ENCODE peak calls at places on chromosomes 13 and 19, in ten cellular contexts. One of them, this sample, is unnamed.

GRCh38 chr13:26977541-26977940 is 194.1 kb downstream of the USP12 start:
- DNase-seq in breast epithelium: no peak
- DNase-seq in bronchial epithelial cell: no peak
- DNase-seq in adrenal gland: no peak
- DNase-seq in cardiac muscle cell: no peak
- DNase-seq in H9: no peak
- DNase-seq in astrocyte of the spinal cord: no peak
- DNase-seq in fibroblast of mammary gland: no peak
- DNase-seq in endothelial cell: no peak
- DNase-seq in CD8-positive, alpha-beta T cell: no peak
- DNase-seq in this sample: no peak

GRCh38 chr13:29716493-29716892 is 121.0 kb upstream of the SLC7A1 start:
- DNase-seq in CD8-positive, alpha-beta T cell: no peak
- DNase-seq in astrocyte of the spinal cord: no peak
- DNase-seq in endothelial cell: no peak
- DNase-seq in fibroblast of mammary gland: no peak
- DNase-seq in breast epithelium: no peak
- DNase-seq in adrenal gland: no peak
- DNase-seq in bronchial epithelial cell: no peak
- DNase-seq in cardiac muscle cell: no peak
- DNase-seq in H9: no peak
- DNase-seq in this sample: no peak

GRCh38 chr19:49592486-49593232 is 1.7 kb downstream of the PRR12 start:
- DNase-seq in breast epithelium: no peak
- DNase-seq in bronchial epithelial cell: peak
- DNase-seq in adrenal gland: peak
- DNase-seq in endothelial cell: no peak
- DNase-seq in cardiac muscle cell: peak
- DNase-seq in CD8-positive, alpha-beta T cell: no peak
- DNase-seq in astrocyte of the spinal cord: no peak
- DNase-seq in H9: peak
- DNase-seq in fibroblast of mammary gland: peak
- DNase-seq in this sample: no peak

GRCh38 chr13:48230541-48230940 is 2.5 kb upstream of the ITM2B start:
- DNase-seq in adrenal gland: no peak
- DNase-seq in CD8-positive, alpha-beta T cell: no peak
- DNase-seq in astrocyte of the spinal cord: no peak
- DNase-seq in endothelial cell: no peak
- DNase-seq in fibroblast of mammary gland: no peak
- DNase-seq in cardiac muscle cell: no peak
- DNase-seq in H9: no peak
- DNase-seq in breast epithelium: no peak
- DNase-seq in bronchial epithelial cell: no peak
- DNase-seq in this sample: no peak

GRCh38 chr19:2751438-2751830 is 11.6 kb upstream of the SLC39A3 start:
- DNase-seq in cardiac muscle cell: no peak
- DNase-seq in adrenal gland: no peak
- DNase-seq in astrocyte of the spinal cord: no peak
- DNase-seq in bronchial epithelial cell: no peak
- DNase-seq in endothelial cell: no peak
- DNase-seq in H9: no peak
- DNase-seq in fibroblast of mammary gland: no peak
- DNase-seq in breast epithelium: no peak
- DNase-seq in CD8-positive, alpha-beta T cell: no peak
- DNase-seq in this sample: no peak

GRCh38 chr13:48493076-48493765 is 39.7 kb downstream of the RCBTB2 start:
- DNase-seq in breast epithelium: no peak
- DNase-seq in endothelial cell: no peak
- DNase-seq in cardiac muscle cell: no peak
- DNase-seq in adrenal gland: no peak
- DNase-seq in CD8-positive, alpha-beta T cell: no peak
- DNase-seq in astrocyte of the spinal cord: no peak
- DNase-seq in bronchial epithelial cell: peak
- DNase-seq in H9: no peak
- DNase-seq in fibroblast of mammary gland: no peak
- DNase-seq in this sample: no peak

GRCh38 chr13:92513672-92514071 is 712.9 kb upstream of the GPC6 start:
- DNase-seq in breast epithelium: no peak
- DNase-seq in cardiac muscle cell: no peak
- DNase-seq in endothelial cell: no peak
- DNase-seq in bronchial epithelial cell: peak
- DNase-seq in astrocyte of the spinal cord: peak
- DNase-seq in adrenal gland: no peak
- DNase-seq in fibroblast of mammary gland: no peak
- DNase-seq in H9: no peak
- DNase-seq in CD8-positive, alpha-beta T cell: no peak
- DNase-seq in this sample: no peak

GRCh38 chr13:32117696-32118095 is 86.1 kb downstream of the FRY start:
- DNase-seq in adrenal gland: peak
- DNase-seq in endothelial cell: no peak
- DNase-seq in H9: no peak
- DNase-seq in cardiac muscle cell: no peak
- DNase-seq in bronchial epithelial cell: no peak
- DNase-seq in breast epithelium: no peak
- DNase-seq in astrocyte of the spinal cord: no peak
- DNase-seq in fibroblast of mammary gland: no peak
- DNase-seq in CD8-positive, alpha-beta T cell: no peak
- DNase-seq in this sample: no peak

GRCh38 chr19:40465025-40465780 is at the start of gene BLVRB:
- DNase-seq in endothelial cell: no peak
- DNase-seq in astrocyte of the spinal cord: peak
- DNase-seq in H9: no peak
- DNase-seq in cardiac muscle cell: no peak
- DNase-seq in bronchial epithelial cell: peak
- DNase-seq in CD8-positive, alpha-beta T cell: peak
- DNase-seq in fibroblast of mammary gland: peak
- DNase-seq in breast epithelium: no peak
- DNase-seq in adrenal gland: no peak
- DNase-seq in this sample: peak

GRCh38 chr13:41398494-41399190 is 58.7 kb upstream of the RGCC start:
- DNase-seq in adrenal gland: no peak
- DNase-seq in H9: no peak
- DNase-seq in breast epithelium: no peak
- DNase-seq in fibroblast of mammary gland: no peak
- DNase-seq in CD8-positive, alpha-beta T cell: no peak
- DNase-seq in astrocyte of the spinal cord: no peak
- DNase-seq in cardiac muscle cell: no peak
- DNase-seq in bronchial epithelial cell: no peak
- DNase-seq in endothelial cell: no peak
- DNase-seq in this sample: no peak

GRCh38 chr19:38206928-38207327 is 17.1 kb downstream of the DPF1 start:
- DNase-seq in cardiac muscle cell: no peak
- DNase-seq in adrenal gland: no peak
- DNase-seq in breast epithelium: no peak
- DNase-seq in fibroblast of mammary gland: no peak
- DNase-seq in endothelial cell: no peak
- DNase-seq in H9: no peak
- DNase-seq in astrocyte of the spinal cord: no peak
- DNase-seq in CD8-positive, alpha-beta T cell: no peak
- DNase-seq in bronchial epithelial cell: no peak
- DNase-seq in this sample: no peak

GRCh38 chr19:1482361-1483066 is 3.5 kb upstream of the C19orf25 start:
- DNase-seq in CD8-positive, alpha-beta T cell: no peak
- DNase-seq in astrocyte of the spinal cord: no peak
- DNase-seq in endothelial cell: no peak
- DNase-seq in H9: no peak
- DNase-seq in bronchial epithelial cell: no peak
- DNase-seq in cardiac muscle cell: no peak
- DNase-seq in fibroblast of mammary gland: no peak
- DNase-seq in adrenal gland: no peak
- DNase-seq in breast epithelium: no peak
- DNase-seq in this sample: no peak

GRCh38 chr13:97881556-97881955 is 71.9 kb upstream of the IPO5 start:
- DNase-seq in astrocyte of the spinal cord: no peak
- DNase-seq in CD8-positive, alpha-beta T cell: no peak
- DNase-seq in cardiac muscle cell: no peak
- DNase-seq in breast epithelium: no peak
- DNase-seq in endothelial cell: no peak
- DNase-seq in fibroblast of mammary gland: no peak
- DNase-seq in adrenal gland: no peak
- DNase-seq in H9: no peak
- DNase-seq in bronchial epithelial cell: no peak
- DNase-seq in this sample: no peak

GRCh38 chr13:97878421-97879375 is 74.8 kb upstream of the IPO5 start:
- DNase-seq in H9: no peak
- DNase-seq in CD8-positive, alpha-beta T cell: no peak
- DNase-seq in astrocyte of the spinal cord: peak
- DNase-seq in cardiac muscle cell: no peak
- DNase-seq in fibroblast of mammary gland: no peak
- DNase-seq in endothelial cell: no peak
- DNase-seq in breast epithelium: no peak
- DNase-seq in bronchial epithelial cell: peak
- DNase-seq in adrenal gland: no peak
- DNase-seq in this sample: no peak

GRCh38 chr13:97883356-97883755 is 70.1 kb upstream of the IPO5 start:
- DNase-seq in astrocyte of the spinal cord: peak
- DNase-seq in H9: no peak
- DNase-seq in bronchial epithelial cell: no peak
- DNase-seq in endothelial cell: no peak
- DNase-seq in CD8-positive, alpha-beta T cell: no peak
- DNase-seq in cardiac muscle cell: no peak
- DNase-seq in breast epithelium: no peak
- DNase-seq in adrenal gland: no peak
- DNase-seq in fibroblast of mammary gland: no peak
- DNase-seq in this sample: no peak

GRCh38 chr13:97879646-97880297 is 73.7 kb upstream of the IPO5 start:
- DNase-seq in endothelial cell: no peak
- DNase-seq in breast epithelium: no peak
- DNase-seq in H9: no peak
- DNase-seq in cardiac muscle cell: no peak
- DNase-seq in astrocyte of the spinal cord: peak
- DNase-seq in fibroblast of mammary gland: peak
- DNase-seq in CD8-positive, alpha-beta T cell: no peak
- DNase-seq in bronchial epithelial cell: peak
- DNase-seq in adrenal gland: no peak
- DNase-seq in this sample: peak

DNA sequence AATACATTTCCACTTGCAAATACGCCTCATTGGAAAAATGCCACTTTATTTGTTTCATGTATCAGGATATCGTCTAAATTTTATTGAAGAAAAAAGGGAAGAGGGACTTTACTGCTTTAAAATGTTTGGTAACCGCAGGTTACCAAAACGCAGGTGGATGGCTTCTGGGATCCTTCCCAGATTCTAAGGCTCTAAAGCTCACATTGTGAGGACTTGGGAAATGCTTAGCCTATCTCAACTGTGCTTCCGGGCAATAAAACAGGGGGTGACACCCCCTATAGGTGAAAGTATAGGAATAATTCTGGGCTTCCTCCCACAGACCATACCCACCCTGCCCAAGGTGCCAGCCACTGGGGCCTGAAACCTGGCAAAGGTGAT is 73.2 kb upstream of the IPO5 start:
- DNase-seq in cardiac muscle cell: no peak
- DNase-seq in fibroblast of mammary gland: no peak
- DNase-seq in breast epithelium: no peak
- DNase-seq in bronchial epithelial cell: no peak
- DNase-seq in CD8-positive, alpha-beta T cell: no peak
- DNase-seq in endothelial cell: no peak
- DNase-seq in astrocyte of the spinal cord: no peak
- DNase-seq in H9: no peak
- DNase-seq in adrenal gland: no peak
- DNase-seq in this sample: no peak
- TF ChIP-seq CTCF in cardiac muscle cell: no peak
- TF ChIP-seq CTCF in fibroblast of mammary gland: no peak
- TF ChIP-seq CTCF in breast epithelium: no peak
- TF ChIP-seq CTCF in bronchial epithelial cell: no peak
- TF ChIP-seq CTCF in CD8-positive, alpha-beta T cell: no peak
- TF ChIP-seq CTCF in endothelial cell: no peak
- TF ChIP-seq CTCF in astrocyte of the spinal cord: no peak
- TF ChIP-seq CTCF in H9: no peak
- TF ChIP-seq CTCF in adrenal gland: no peak
- TF ChIP-seq CTCF in this sample: no peak

DNA sequence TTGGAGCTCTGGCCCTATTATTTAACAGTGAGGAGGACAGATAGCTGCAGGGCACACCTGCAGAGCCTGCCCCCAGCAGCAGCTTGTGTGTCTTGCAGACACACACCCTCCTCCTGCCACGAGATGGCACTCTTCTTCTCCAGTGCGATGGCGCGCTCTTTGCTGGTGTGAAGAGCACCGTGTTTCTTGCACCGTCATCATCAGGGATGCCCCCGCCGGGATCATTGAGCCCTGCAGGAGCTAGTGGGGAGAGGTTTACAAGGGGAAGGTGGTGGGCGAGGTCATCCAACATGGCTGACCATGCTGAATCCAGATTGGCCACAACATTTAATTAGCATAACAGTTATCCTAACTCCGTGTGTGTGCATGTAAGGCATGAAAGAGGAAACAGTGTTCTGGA is 105.6 kb downstream of the RAB20 start:
- DNase-seq in cardiac muscle cell: peak
- DNase-seq in breast epithelium: peak
- DNase-seq in H9: peak
- DNase-seq in adrenal gland: peak
- DNase-seq in endothelial cell: peak
- DNase-seq in bronchial epithelial cell: peak
- DNase-seq in astrocyte of the spinal cord: peak
- DNase-seq in fibroblast of mammary gland: peak
- DNase-seq in CD8-positive, alpha-beta T cell: peak
- DNase-seq in this sample: peak
- TF ChIP-seq CTCF in cardiac muscle cell: peak
- TF ChIP-seq CTCF in breast epithelium: peak
- TF ChIP-seq CTCF in H9: peak
- TF ChIP-seq CTCF in adrenal gland: peak
- TF ChIP-seq CTCF in endothelial cell: peak
- TF ChIP-seq CTCF in bronchial epithelial cell: peak
- TF ChIP-seq CTCF in astrocyte of the spinal cord: peak
- TF ChIP-seq CTCF in fibroblast of mammary gland: peak
- TF ChIP-seq CTCF in CD8-positive, alpha-beta T cell: peak
- TF ChIP-seq CTCF in this sample: peak

DNA sequence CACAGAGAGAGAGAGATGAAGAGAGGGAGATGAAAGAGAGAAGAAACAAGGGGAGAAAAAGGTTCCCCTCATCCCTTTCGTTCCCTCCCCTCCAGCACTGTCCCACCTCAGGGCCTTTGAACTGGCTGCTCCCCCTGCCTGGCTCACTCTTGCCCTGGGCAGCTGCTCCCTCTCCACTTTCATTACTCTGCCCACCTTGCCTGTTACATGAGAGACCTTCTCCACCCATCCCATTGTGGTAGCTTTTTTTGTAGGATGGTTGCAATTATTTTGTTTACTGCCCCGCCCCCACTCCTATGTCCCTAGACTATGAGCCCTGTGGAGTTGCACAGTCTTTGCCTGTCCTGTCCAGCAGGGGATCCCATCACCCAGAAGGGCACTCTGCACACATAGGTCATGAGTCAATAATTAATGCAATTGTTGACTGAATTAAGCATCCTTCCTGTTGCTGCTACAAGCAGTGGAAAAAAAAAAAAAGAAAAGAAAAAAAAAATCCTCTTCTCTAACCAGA is 14.1 kb downstream of the C19orf81 start:
- DNase-seq in cardiac muscle cell: peak
- DNase-seq in endothelial cell: no peak
- DNase-seq in adrenal gland: no peak
- DNase-seq in astrocyte of the spinal cord: no peak
- DNase-seq in CD8-positive, alpha-beta T cell: no peak
- DNase-seq in fibroblast of mammary gland: peak
- DNase-seq in H9: no peak
- DNase-seq in bronchial epithelial cell: no peak
- DNase-seq in breast epithelium: no peak
- DNase-seq in this sample: no peak
- TF ChIP-seq CTCF in cardiac muscle cell: no peak
- TF ChIP-seq CTCF in endothelial cell: no peak
- TF ChIP-seq CTCF in adrenal gland: no peak
- TF ChIP-seq CTCF in astrocyte of the spinal cord: no peak
- TF ChIP-seq CTCF in CD8-positive, alpha-beta T cell: no peak
- TF ChIP-seq CTCF in fibroblast of mammary gland: peak
- TF ChIP-seq CTCF in H9: peak
- TF ChIP-seq CTCF in bronchial epithelial cell: no peak
- TF ChIP-seq CTCF in breast epithelium: no peak
- TF ChIP-seq CTCF in this sample: peak

GRCh38 chr19:15279326-15279904 is 47.2 kb upstream of the EPHX3 start:
- DNase-seq in endothelial cell: no peak
- DNase-seq in breast epithelium: no peak
- DNase-seq in astrocyte of the spinal cord: no peak
- DNase-seq in bronchial epithelial cell: no peak
- DNase-seq in cardiac muscle cell: no peak
- DNase-seq in H9: no peak
- DNase-seq in fibroblast of mammary gland: no peak
- DNase-seq in CD8-positive, alpha-beta T cell: no peak
- DNase-seq in adrenal gland: no peak
- DNase-seq in this sample: no peak
- TF ChIP-seq CTCF in endothelial cell: no peak
- TF ChIP-seq CTCF in breast epithelium: no peak
- TF ChIP-seq CTCF in astrocyte of the spinal cord: no peak
- TF ChIP-seq CTCF in bronchial epithelial cell: no peak
- TF ChIP-seq CTCF in cardiac muscle cell: no peak
- TF ChIP-seq CTCF in H9: no peak
- TF ChIP-seq CTCF in fibroblast of mammary gland: no peak
- TF ChIP-seq CTCF in CD8-positive, alpha-beta T cell: no peak
- TF ChIP-seq CTCF in adrenal gland: no peak
- TF ChIP-seq CTCF in this sample: no peak

This sample was measured in AG09319.